ENCODE peak calls at places on chromosomes 1 and 21, in five cellular contexts. One of them, this sample, is unnamed.

GRCh38 chr1:234927312-234927967 is 201.2 kb downstream of the TOMM20 start:
- DNase-seq in endothelial cell: no peak
- DNase-seq in A549: no peak
- DNase-seq in GM12865: no peak
- DNase-seq in choroid plexus epithelial cell: no peak
- DNase-seq in this sample: no peak

GRCh38 chr1:2602311-2602835 is 15.8 kb downstream of the PRXL2B start:
- DNase-seq in endothelial cell: no peak
- DNase-seq in A549: no peak
- DNase-seq in choroid plexus epithelial cell: no peak
- DNase-seq in GM12865: no peak
- DNase-seq in this sample: no peak

GRCh38 chr1:152515454-152515823 is 1.2 kb downstream of the CRCT1 start:
- DNase-seq in GM12865: no peak
- DNase-seq in choroid plexus epithelial cell: no peak
- DNase-seq in A549: no peak
- DNase-seq in endothelial cell: peak; percentile 54
- DNase-seq in this sample: peak; percentile 19

GRCh38 chr1:77465922-77466321 is 184.1 kb downstream of the AK5 start:
- DNase-seq in A549: no peak
- DNase-seq in endothelial cell: no peak
- DNase-seq in choroid plexus epithelial cell: no peak
- DNase-seq in GM12865: no peak
- DNase-seq in this sample: no peak

GRCh38 chr1:217747156-217747769 is 116.1 kb downstream of the SPATA17 start:
- DNase-seq in endothelial cell: no peak
- DNase-seq in A549: peak; percentile 46
- DNase-seq in GM12865: peak; percentile 22
- DNase-seq in choroid plexus epithelial cell: peak; percentile 66
- DNase-seq in this sample: peak; percentile 55

GRCh38 chr1:7704214-7705047 is 66.7 kb upstream of the VAMP3 start:
- DNase-seq in choroid plexus epithelial cell: peak; percentile 88
- DNase-seq in endothelial cell: peak; percentile 97
- DNase-seq in GM12865: peak; percentile 88
- DNase-seq in A549: peak; percentile 83
- DNase-seq in this sample: peak; percentile 64

GRCh38 chr1:62765981-62766380 is 18.0 kb upstream of the ATG4C start:
- DNase-seq in GM12865: no peak
- DNase-seq in endothelial cell: no peak
- DNase-seq in choroid plexus epithelial cell: no peak
- DNase-seq in A549: no peak
- DNase-seq in this sample: no peak

GRCh38 chr21:21025742-21026141 is 27.5 kb downstream of the NCAM2 start:
- DNase-seq in endothelial cell: no peak
- DNase-seq in GM12865: no peak
- DNase-seq in A549: no peak
- DNase-seq in choroid plexus epithelial cell: no peak
- DNase-seq in this sample: no peak

GRCh38 chr1:54546651-54547348 is 1.2 kb upstream of the ACOT11 start:
- DNase-seq in choroid plexus epithelial cell: peak; percentile 8
- DNase-seq in GM12865: no peak
- DNase-seq in endothelial cell: no peak
- DNase-seq in A549: no peak
- DNase-seq in this sample: no peak

GRCh38 chr1:223429313-223429731 is 36.1 kb downstream of the CCDC185 start:
- DNase-seq in choroid plexus epithelial cell: no peak
- DNase-seq in GM12865: no peak
- DNase-seq in A549: no peak
- DNase-seq in endothelial cell: no peak
- DNase-seq in this sample: peak; percentile 47

GRCh38 chr1:214934035-214934434 is 148.5 kb upstream of the KCNK2 start:
- DNase-seq in endothelial cell: no peak
- DNase-seq in GM12865: no peak
- DNase-seq in A549: no peak
- DNase-seq in choroid plexus epithelial cell: peak; percentile 26
- DNase-seq in this sample: peak; percentile 22

GRCh38 chr1:84253891-84254290 is 47.6 kb upstream of the SAMD13 start:
- DNase-seq in endothelial cell: no peak
- DNase-seq in choroid plexus epithelial cell: peak; percentile 88
- DNase-seq in A549: peak; percentile 91
- DNase-seq in GM12865: no peak
- DNase-seq in this sample: peak; percentile 81

GRCh38 chr1:32144033-32144432 is 35.4 kb upstream of the TXLNA start:
- DNase-seq in choroid plexus epithelial cell: no peak
- DNase-seq in GM12865: no peak
- DNase-seq in A549: no peak
- DNase-seq in endothelial cell: no peak
- DNase-seq in this sample: peak; percentile 61

GRCh38 chr1:204513117-204513716 is 3.0 kb upstream of the MDM4 start:
- DNase-seq in choroid plexus epithelial cell: no peak
- DNase-seq in A549: no peak
- DNase-seq in GM12865: peak; percentile 90
- DNase-seq in endothelial cell: no peak
- DNase-seq in this sample: no peak

GRCh38 chr1:16180291-16180824 is 24.5 kb upstream of the EPHA2 start:
- DNase-seq in choroid plexus epithelial cell: peak; percentile 87
- DNase-seq in GM12865: no peak
- DNase-seq in endothelial cell: no peak
- DNase-seq in A549: peak; percentile 60
- DNase-seq in this sample: peak; percentile 57

GRCh38 chr1:227924838-227925574 is 22.7 kb downstream of the WNT9A start:
- DNase-seq in GM12865: no peak
- DNase-seq in endothelial cell: no peak
- DNase-seq in choroid plexus epithelial cell: no peak
- DNase-seq in A549: no peak
- DNase-seq in this sample: no peak

GRCh38 chr1:54758678-54759348 is 5.5 kb downstream of the PARS2 start:
- DNase-seq in A549: no peak
- DNase-seq in GM12865: no peak
- DNase-seq in endothelial cell: no peak
- DNase-seq in choroid plexus epithelial cell: no peak
- DNase-seq in this sample: no peak

DNA sequence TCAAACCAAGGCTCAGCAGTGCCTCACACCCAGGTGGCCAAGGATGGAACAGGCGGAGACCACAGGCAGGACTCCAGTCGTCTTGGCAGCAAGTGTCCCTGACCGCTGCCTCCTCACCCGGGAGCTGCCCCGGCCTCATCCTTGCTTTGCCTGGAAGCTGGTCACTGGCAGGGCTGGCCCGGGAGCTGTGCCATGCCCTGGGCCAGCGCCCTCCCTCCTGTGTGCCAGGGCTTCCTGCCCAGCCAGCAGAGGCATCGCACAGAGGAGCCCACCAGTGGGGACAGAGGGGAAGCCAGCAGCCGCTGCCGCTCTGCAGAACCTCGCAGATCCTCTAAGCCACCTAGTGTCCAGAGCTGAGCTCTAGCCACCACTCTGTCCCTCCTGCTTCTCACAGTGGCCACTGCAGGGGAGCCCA is 7.8 kb downstream of the CASZ1 start:
- DNase-seq in GM12865: no peak
- DNase-seq in A549: peak; percentile 51
- DNase-seq in endothelial cell: peak; percentile 46
- DNase-seq in choroid plexus epithelial cell: no peak
- DNase-seq in this sample: no peak
- TF ChIP-seq CTCF in GM12865: no peak
- TF ChIP-seq CTCF in A549: peak; percentile 35
- TF ChIP-seq CTCF in endothelial cell: no peak
- TF ChIP-seq CTCF in choroid plexus epithelial cell: peak; percentile 28
- TF ChIP-seq CTCF in this sample: no peak

GRCh38 chr1:172135076-172135672 is 285.3 kb upstream of the C1orf105 start:
- DNase-seq in GM12865: peak; percentile 58
- DNase-seq in endothelial cell: no peak
- DNase-seq in A549: peak; percentile 37
- DNase-seq in choroid plexus epithelial cell: peak; percentile 30
- DNase-seq in this sample: peak; percentile 46
- TF ChIP-seq CTCF in GM12865: peak; percentile 69
- TF ChIP-seq CTCF in endothelial cell: peak; percentile 69
- TF ChIP-seq CTCF in A549: peak; percentile 29
- TF ChIP-seq CTCF in choroid plexus epithelial cell: peak; percentile 43
- TF ChIP-seq CTCF in this sample: peak; percentile 64

DNA sequence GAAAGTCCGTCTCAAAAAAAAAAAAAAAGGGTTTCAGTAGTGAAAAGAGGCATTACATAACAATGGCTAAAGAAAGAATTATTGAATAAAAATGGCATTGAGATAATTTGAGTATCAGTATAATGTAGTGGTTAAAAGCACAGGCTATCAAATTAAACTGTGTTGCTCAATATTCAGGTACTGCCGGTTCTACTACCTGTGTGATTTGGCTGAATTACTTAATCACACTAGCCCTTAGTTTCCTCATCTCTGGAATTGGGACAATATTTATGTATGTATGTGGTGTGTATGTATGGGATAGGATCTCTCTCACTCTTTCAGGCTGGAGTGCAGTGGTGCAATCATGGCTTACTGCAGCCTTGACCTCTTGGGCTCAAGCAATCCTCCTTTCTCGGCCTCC is 56.1 kb upstream of the TEKT2 start:
- DNase-seq in endothelial cell: no peak
- DNase-seq in GM12865: no peak
- DNase-seq in choroid plexus epithelial cell: no peak
- DNase-seq in A549: no peak
- DNase-seq in this sample: no peak
- TF ChIP-seq CTCF in endothelial cell: no peak
- TF ChIP-seq CTCF in GM12865: no peak
- TF ChIP-seq CTCF in choroid plexus epithelial cell: no peak
- TF ChIP-seq CTCF in A549: no peak
- TF ChIP-seq CTCF in this sample: no peak

DNA sequence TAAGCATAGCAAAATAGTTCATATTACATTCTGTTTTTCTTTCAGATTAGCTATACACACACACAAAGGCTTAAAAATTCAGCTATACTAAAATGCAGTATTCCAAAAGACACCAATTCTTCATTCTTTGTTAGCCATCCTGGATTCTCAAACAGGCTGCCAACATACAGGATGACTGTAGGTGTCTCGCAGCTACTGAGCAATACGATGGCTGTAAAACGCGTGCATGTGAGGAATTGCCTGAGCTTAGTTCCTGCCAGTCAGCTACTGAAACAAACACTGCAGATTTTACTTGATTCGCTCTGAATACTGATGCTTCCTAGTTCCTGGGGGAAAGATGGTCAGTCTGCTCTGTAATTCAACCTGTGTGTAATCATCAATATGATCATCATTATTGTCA is 24.7 kb upstream of the HMGN1 start:
- DNase-seq in A549: peak; percentile 56
- DNase-seq in endothelial cell: peak; percentile 23
- DNase-seq in GM12865: peak; percentile 53
- DNase-seq in choroid plexus epithelial cell: peak; percentile 80
- DNase-seq in this sample: peak; percentile 49
- TF ChIP-seq CTCF in A549: no peak
- TF ChIP-seq CTCF in endothelial cell: no peak
- TF ChIP-seq CTCF in GM12865: peak; percentile 24
- TF ChIP-seq CTCF in choroid plexus epithelial cell: peak; percentile 72
- TF ChIP-seq CTCF in this sample: peak; percentile 40